ENCODE peak calls at places on chromosomes 16 and 17, in four cellular contexts. One of them, this sample, is unnamed.

GRCh38 chr17:69406906-69407305 is 7.6 kb upstream of the MAP2K6 start:
- DNase-seq in Panc1: no peak
- DNase-seq in NCI-H1436: no peak
- DNase-seq in neuronal stem cell: no peak
- DNase-seq in this sample: no peak

GRCh38 chr17:81371910-81372760 is 23.1 kb upstream of the BAHCC1 start:
- DNase-seq in Panc1: no peak
- DNase-seq in NCI-H1436: no peak
- DNase-seq in neuronal stem cell: no peak
- DNase-seq in this sample: no peak

GRCh38 chr16:55120408-55120807 is 189.7 kb downstream of the IRX5 start:
- DNase-seq in Panc1: no peak
- DNase-seq in NCI-H1436: no peak
- DNase-seq in neuronal stem cell: no peak
- DNase-seq in this sample: no peak

GRCh38 chr17:30243568-30243967 is 8.1 kb upstream of the SLC6A4 start:
- DNase-seq in Panc1: no peak
- DNase-seq in NCI-H1436: no peak
- DNase-seq in neuronal stem cell: no peak
- DNase-seq in this sample: no peak

GRCh38 chr17:82458885-82459424 is 414 bp downstream of the NARF start:
- DNase-seq in Panc1: no peak
- DNase-seq in NCI-H1436: no peak
- DNase-seq in neuronal stem cell: no peak
- DNase-seq in this sample: no peak

GRCh38 chr16:11609474-11610120 is 22.9 kb upstream of the LITAF start:
- DNase-seq in Panc1: no peak
- DNase-seq in NCI-H1436: no peak
- DNase-seq in neuronal stem cell: no peak
- DNase-seq in this sample: no peak

GRCh38 chr16:19284207-19284606 is 1.3 kb upstream of the CLEC19A start:
- DNase-seq in Panc1: peak
- DNase-seq in NCI-H1436: no peak
- DNase-seq in neuronal stem cell: no peak
- DNase-seq in this sample: no peak

GRCh38 chr17:30244853-30245385 is 9.4 kb upstream of the SLC6A4 start:
- DNase-seq in Panc1: no peak
- DNase-seq in NCI-H1436: no peak
- DNase-seq in neuronal stem cell: no peak
- DNase-seq in this sample: no peak

GRCh38 chr17:76497979-76498885 is 3.0 kb downstream of the RHBDF2 start:
- DNase-seq in Panc1: no peak
- DNase-seq in NCI-H1436: no peak
- DNase-seq in neuronal stem cell: no peak
- DNase-seq in this sample: peak

GRCh38 chr17:79220715-79221291 is 146.2 kb downstream of the ENGASE start:
- DNase-seq in Panc1: no peak
- DNase-seq in NCI-H1436: peak
- DNase-seq in neuronal stem cell: peak
- DNase-seq in this sample: no peak

GRCh38 chr17:49798182-49798581 is 9.7 kb downstream of the KAT7 start:
- DNase-seq in Panc1: no peak
- DNase-seq in NCI-H1436: no peak
- DNase-seq in neuronal stem cell: no peak
- DNase-seq in this sample: no peak

GRCh38 chr16:75208242-75208825 is 1.4 kb upstream of the CTRB2 start:
- DNase-seq in Panc1: no peak
- DNase-seq in NCI-H1436: no peak
- DNase-seq in neuronal stem cell: no peak
- DNase-seq in this sample: no peak

GRCh38 chr16:10980811-10981210 is 36.4 kb downstream of the CLEC16A start:
- DNase-seq in Panc1: no peak
- DNase-seq in NCI-H1436: no peak
- DNase-seq in neuronal stem cell: no peak
- DNase-seq in this sample: no peak

GRCh38 chr16:2687531-2688308 is 5.4 kb downstream of the KCTD5 start:
- DNase-seq in Panc1: no peak
- DNase-seq in NCI-H1436: no peak
- DNase-seq in neuronal stem cell: no peak
- DNase-seq in this sample: no peak

GRCh38 chr17:21418446-21419298 is 42.5 kb downstream of the KCNJ12 start:
- DNase-seq in Panc1: no peak
- DNase-seq in NCI-H1436: no peak
- DNase-seq in neuronal stem cell: no peak
- DNase-seq in this sample: no peak

GRCh38 chr16:12752159-12752558 is 51.5 kb downstream of the CPPED1 start:
- DNase-seq in Panc1: no peak
- DNase-seq in NCI-H1436: no peak
- DNase-seq in neuronal stem cell: no peak
- DNase-seq in this sample: no peak

GRCh38 chr16:51151435-51151950 is 423 bp upstream of the SALL1 start:
- DNase-seq in Panc1: no peak
- DNase-seq in NCI-H1436: peak
- DNase-seq in neuronal stem cell: peak
- DNase-seq in this sample: no peak

GRCh38 chr17:71011389-71011788 is 842.1 kb downstream of the KCNJ2 start:
- DNase-seq in Panc1: no peak
- DNase-seq in NCI-H1436: no peak
- DNase-seq in neuronal stem cell: no peak
- DNase-seq in this sample: no peak

GRCh38 chr17:35257080-35257701 is 14.3 kb downstream of the SLFN5 start:
- DNase-seq in Panc1: no peak
- DNase-seq in NCI-H1436: peak
- DNase-seq in neuronal stem cell: no peak
- DNase-seq in this sample: no peak

GRCh38 chr16:46582313-46582712 is 38.9 kb downstream of the SHCBP1 start:
- DNase-seq in Panc1: no peak
- DNase-seq in NCI-H1436: no peak
- DNase-seq in neuronal stem cell: no peak
- DNase-seq in this sample: no peak

GRCh38 chr16:51762081-51762995 is 611.3 kb upstream of the SALL1 start:
- DNase-seq in Panc1: peak
- DNase-seq in NCI-H1436: peak
- DNase-seq in neuronal stem cell: peak
- DNase-seq in this sample: peak

GRCh38 chr16:65314246-65315003 is 192.6 kb upstream of the CDH11 start:
- DNase-seq in Panc1: no peak
- DNase-seq in NCI-H1436: no peak
- DNase-seq in neuronal stem cell: no peak
- DNase-seq in this sample: no peak

GRCh38 chr17:80005360-80006338 is 30.0 kb downstream of the TBC1D16 start:
- DNase-seq in Panc1: no peak
- DNase-seq in NCI-H1436: peak
- DNase-seq in neuronal stem cell: peak
- DNase-seq in this sample: no peak

GRCh38 chr17:7034955-7035590 is 742 bp upstream of the SLC16A13 start:
- DNase-seq in Panc1: no peak
- DNase-seq in NCI-H1436: no peak
- DNase-seq in neuronal stem cell: no peak
- DNase-seq in this sample: peak

GRCh38 chr17:12180644-12181261 is 160.1 kb downstream of the MAP2K4 start:
- DNase-seq in Panc1: peak
- DNase-seq in NCI-H1436: peak
- DNase-seq in neuronal stem cell: peak
- DNase-seq in this sample: peak

GRCh38 chr16:28556914-28557320 is 3.2 kb downstream of the SGF29 start:
- DNase-seq in Panc1: no peak
- DNase-seq in NCI-H1436: no peak
- DNase-seq in neuronal stem cell: no peak
- DNase-seq in this sample: no peak

GRCh38 chr16:12532871-12533610 is 270.6 kb downstream of the CPPED1 start:
- DNase-seq in Panc1: no peak
- DNase-seq in NCI-H1436: no peak
- DNase-seq in neuronal stem cell: no peak
- DNase-seq in this sample: no peak

GRCh38 chr17:61413654-61414133 is 14.1 kb downstream of the TBX2 start:
- DNase-seq in Panc1: no peak
- DNase-seq in NCI-H1436: no peak
- DNase-seq in neuronal stem cell: no peak
- DNase-seq in this sample: no peak

GRCh38 chr17:58120195-58120822 is 27.9 kb upstream of the OR4D1 start:
- DNase-seq in Panc1: no peak
- DNase-seq in NCI-H1436: no peak
- DNase-seq in neuronal stem cell: peak
- DNase-seq in this sample: peak

GRCh38 chr17:17729620-17730249 is 48.5 kb downstream of the RAI1 start:
- DNase-seq in Panc1: peak
- DNase-seq in NCI-H1436: peak
- DNase-seq in neuronal stem cell: no peak
- DNase-seq in this sample: no peak

GRCh38 chr17:59842901-59843652 is 49.7 kb downstream of the TUBD1 start:
- DNase-seq in Panc1: peak
- DNase-seq in NCI-H1436: no peak
- DNase-seq in neuronal stem cell: no peak
- DNase-seq in this sample: peak

GRCh38 chr17:3639981-3640596 is 3.5 kb downstream of the CTNS start:
- DNase-seq in Panc1: no peak
- DNase-seq in NCI-H1436: no peak
- DNase-seq in neuronal stem cell: no peak
- DNase-seq in this sample: no peak

GRCh38 chr17:28221751-28222414 is 97.1 kb upstream of the TMEM97 start:
- DNase-seq in Panc1: no peak
- DNase-seq in NCI-H1436: no peak
- DNase-seq in neuronal stem cell: no peak
- DNase-seq in this sample: no peak

GRCh38 chr17:2935622-2936021 is 127.8 kb downstream of the OR1D5 start:
- DNase-seq in Panc1: no peak
- DNase-seq in NCI-H1436: no peak
- DNase-seq in neuronal stem cell: no peak
- DNase-seq in this sample: no peak

GRCh38 chr16:75309156-75309555 is 57.7 kb upstream of the BCAR1 start:
- DNase-seq in Panc1: no peak
- DNase-seq in NCI-H1436: no peak
- DNase-seq in neuronal stem cell: no peak
- DNase-seq in this sample: no peak

GRCh38 chr16:11218324-11218962 is 37.6 kb downstream of the SOCS1 start:
- DNase-seq in Panc1: no peak
- DNase-seq in NCI-H1436: no peak
- DNase-seq in neuronal stem cell: no peak
- DNase-seq in this sample: no peak

This sample was measured in glomerular endothelial cell.